ENCODE peak calls at places on chromosome 2, in five cellular contexts. One of them, this sample, is unnamed.

GRCh38 chr2:2520396-2520795 is 189.3 kb upstream of the MYT1L start:
- DNase-seq in right atrium auricular region: no peak
- DNase-seq in psoas muscle: no peak
- DNase-seq in lower lobe of right lung: no peak
- DNase-seq in CD8-positive, alpha-beta T cell: no peak
- DNase-seq in this sample: no peak

GRCh38 chr2:212987492-212987891 is 163.9 kb downstream of the IKZF2 start:
- DNase-seq in right atrium auricular region: no peak
- DNase-seq in psoas muscle: no peak
- DNase-seq in lower lobe of right lung: no peak
- DNase-seq in CD8-positive, alpha-beta T cell: no peak
- DNase-seq in this sample: no peak

GRCh38 chr2:186274936-186275575 is 211.0 kb upstream of the ZC3H15 start:
- DNase-seq in right atrium auricular region: no peak
- DNase-seq in psoas muscle: no peak
- DNase-seq in lower lobe of right lung: no peak
- DNase-seq in CD8-positive, alpha-beta T cell: no peak
- DNase-seq in this sample: no peak

GRCh38 chr2:95359035-95359434 is 43.5 kb upstream of the FAHD2A start:
- DNase-seq in right atrium auricular region: no peak
- DNase-seq in psoas muscle: no peak
- DNase-seq in lower lobe of right lung: no peak
- DNase-seq in CD8-positive, alpha-beta T cell: no peak
- DNase-seq in this sample: no peak

GRCh38 chr2:210360412-210360811 is 45.4 kb upstream of the MYL1 start:
- DNase-seq in right atrium auricular region: no peak
- DNase-seq in psoas muscle: no peak
- DNase-seq in lower lobe of right lung: no peak
- DNase-seq in CD8-positive, alpha-beta T cell: no peak
- DNase-seq in this sample: no peak

GRCh38 chr2:203759692-203760365 is 53.4 kb downstream of the CD28 start:
- DNase-seq in right atrium auricular region: no peak
- DNase-seq in psoas muscle: peak; percentile 22
- DNase-seq in lower lobe of right lung: no peak
- DNase-seq in CD8-positive, alpha-beta T cell: no peak
- DNase-seq in this sample: no peak

GRCh38 chr2:96408631-96409542 is 73.3 kb downstream of the NCAPH start:
- DNase-seq in right atrium auricular region: peak; percentile 79
- DNase-seq in psoas muscle: no peak
- DNase-seq in lower lobe of right lung: no peak
- DNase-seq in CD8-positive, alpha-beta T cell: no peak
- DNase-seq in this sample: peak; percentile 84

GRCh38 chr2:25251032-25251460 is 82.7 kb upstream of the POMC start:
- DNase-seq in right atrium auricular region: no peak
- DNase-seq in psoas muscle: no peak
- DNase-seq in lower lobe of right lung: no peak
- DNase-seq in CD8-positive, alpha-beta T cell: peak; percentile 21
- DNase-seq in this sample: peak; percentile 54

GRCh38 chr2:160910681-160911080 is 249.5 kb upstream of the TANK start:
- DNase-seq in right atrium auricular region: no peak
- DNase-seq in psoas muscle: no peak
- DNase-seq in lower lobe of right lung: no peak
- DNase-seq in CD8-positive, alpha-beta T cell: no peak
- DNase-seq in this sample: no peak

GRCh38 chr2:133405252-133405651 is 163.0 kb downstream of the NCKAP5 start:
- DNase-seq in right atrium auricular region: no peak
- DNase-seq in psoas muscle: no peak
- DNase-seq in lower lobe of right lung: no peak
- DNase-seq in CD8-positive, alpha-beta T cell: no peak
- DNase-seq in this sample: no peak

GRCh38 chr2:453132-453531 is 165.2 kb upstream of the ALKAL2 start:
- DNase-seq in right atrium auricular region: no peak
- DNase-seq in psoas muscle: no peak
- DNase-seq in lower lobe of right lung: no peak
- DNase-seq in CD8-positive, alpha-beta T cell: no peak
- DNase-seq in this sample: no peak

GRCh38 chr2:28510184-28510583 is 14.3 kb downstream of the PLB1 start:
- DNase-seq in right atrium auricular region: peak; percentile 56
- DNase-seq in psoas muscle: no peak
- DNase-seq in lower lobe of right lung: no peak
- DNase-seq in CD8-positive, alpha-beta T cell: no peak
- DNase-seq in this sample: peak; percentile 62

GRCh38 chr2:205948496-205948837 is 137.5 kb downstream of the INO80D start:
- DNase-seq in right atrium auricular region: no peak
- DNase-seq in psoas muscle: no peak
- DNase-seq in lower lobe of right lung: no peak
- DNase-seq in CD8-positive, alpha-beta T cell: no peak
- DNase-seq in this sample: no peak

GRCh38 chr2:3476386-3477033 is 42.8 kb downstream of the ADI1 start:
- DNase-seq in right atrium auricular region: no peak
- DNase-seq in psoas muscle: peak; percentile 12
- DNase-seq in lower lobe of right lung: no peak
- DNase-seq in CD8-positive, alpha-beta T cell: no peak
- DNase-seq in this sample: no peak

GRCh38 chr2:179044500-179044899 is 5.4 kb downstream of the CCDC141 start:
- DNase-seq in right atrium auricular region: no peak
- DNase-seq in psoas muscle: no peak
- DNase-seq in lower lobe of right lung: no peak
- DNase-seq in CD8-positive, alpha-beta T cell: no peak
- DNase-seq in this sample: no peak

GRCh38 chr2:61948661-61949457 is 43.4 kb downstream of the COMMD1 start:
- DNase-seq in right atrium auricular region: no peak
- DNase-seq in psoas muscle: no peak
- DNase-seq in lower lobe of right lung: no peak
- DNase-seq in CD8-positive, alpha-beta T cell: no peak
- DNase-seq in this sample: no peak

DNA sequence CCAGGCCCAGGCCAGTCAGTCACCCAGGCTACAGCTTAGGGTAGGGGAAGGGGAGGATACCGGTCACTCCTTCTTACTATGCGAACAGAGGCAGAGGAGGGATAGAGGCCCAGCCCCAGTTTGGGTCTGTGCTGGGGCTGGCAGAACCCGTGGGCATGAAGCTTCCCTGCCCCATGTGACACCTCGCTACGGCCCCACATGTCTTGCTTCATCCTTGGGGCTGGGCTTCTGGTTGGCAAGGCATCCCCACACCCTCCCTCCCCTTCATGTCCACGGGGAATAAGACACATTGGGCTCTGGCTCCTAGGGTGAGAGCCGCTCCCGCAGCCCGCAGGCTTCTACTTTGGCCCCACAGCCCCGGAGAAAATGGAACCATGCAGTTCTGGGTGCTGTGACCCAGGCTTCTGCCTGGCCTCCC is 32.4 kb downstream of the HS1BP3 start:
- DNase-seq in right atrium auricular region: no peak
- DNase-seq in psoas muscle: peak; percentile 65
- DNase-seq in lower lobe of right lung: peak; percentile 75
- DNase-seq in CD8-positive, alpha-beta T cell: no peak
- DNase-seq in this sample: no peak
- H3K4me1 ChIP-seq in right atrium auricular region: no peaks in the 10 kb centered on the region
- H3K4me1 ChIP-seq in psoas muscle: peaks cover 75% of the 10 kb centered on the region
- H3K4me1 ChIP-seq in lower lobe of right lung: peaks cover 70% of the 10 kb centered on the region
- H3K4me1 ChIP-seq in CD8-positive, alpha-beta T cell: no peaks in the 10 kb centered on the region
- H3K4me1 ChIP-seq in this sample: peaks cover 62% of the 10 kb centered on the region

DNA sequence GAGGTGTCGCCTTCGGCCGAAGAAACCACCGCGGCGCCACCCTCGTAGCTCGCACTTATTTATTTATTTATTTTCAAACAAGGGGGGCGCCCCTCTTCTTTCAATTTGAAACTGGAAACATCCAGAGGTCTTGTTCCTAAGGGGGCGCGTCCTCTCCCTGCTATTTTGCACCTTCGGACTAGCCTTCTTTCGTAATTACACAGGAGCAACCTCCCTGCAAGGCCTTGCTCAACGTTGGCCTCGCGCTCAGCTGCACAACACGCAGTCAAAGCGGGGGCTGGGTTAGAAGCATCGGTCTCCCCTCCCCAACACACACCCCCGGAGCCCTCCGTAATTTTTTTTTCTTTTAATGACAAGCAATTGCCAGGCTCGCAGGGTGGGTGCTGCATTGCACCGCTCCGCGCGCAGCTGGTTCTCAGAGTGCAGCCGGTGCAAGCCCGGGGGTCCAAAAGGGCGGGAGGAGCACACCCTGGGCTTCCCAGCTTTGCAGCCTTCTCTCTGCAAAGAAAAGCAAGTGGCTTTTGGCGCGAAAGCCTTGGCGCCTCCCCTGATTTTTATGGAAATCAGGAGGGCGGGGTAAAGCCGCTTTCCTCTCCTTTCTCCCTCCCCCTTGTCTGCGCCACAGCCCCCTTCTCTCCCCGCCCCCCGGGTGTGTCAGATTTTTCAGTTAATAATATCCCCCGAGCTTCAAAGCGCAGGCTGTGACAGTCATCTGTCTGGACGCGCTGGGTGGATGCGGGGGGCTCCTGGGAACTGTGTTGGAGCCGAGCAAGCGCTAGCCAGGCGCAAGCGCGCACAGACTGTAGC is at the start of gene MYCN:
- DNase-seq in right atrium auricular region: peak; percentile 66
- DNase-seq in psoas muscle: no peak
- DNase-seq in lower lobe of right lung: no peak
- DNase-seq in CD8-positive, alpha-beta T cell: peak; percentile 31
- DNase-seq in this sample: peak; percentile 69
- H3K4me3 ChIP-seq in right atrium auricular region: peak within 1 kb of the TSS; percentile 52
- H3K4me3 ChIP-seq in psoas muscle: peak within 1 kb of the TSS; percentile 63
- H3K4me3 ChIP-seq in lower lobe of right lung: peak within 1 kb of the TSS; percentile 57
- H3K4me3 ChIP-seq in CD8-positive, alpha-beta T cell: peak within 1 kb of the TSS; percentile 54
- H3K4me3 ChIP-seq in this sample: peak within 1 kb of the TSS; percentile 31

GRCh38 chr2:43175187-43175490 is 51.3 kb downstream of the ZFP36L2 start:
- DNase-seq in right atrium auricular region: no peak
- DNase-seq in psoas muscle: no peak
- DNase-seq in lower lobe of right lung: no peak
- DNase-seq in CD8-positive, alpha-beta T cell: no peak
- DNase-seq in this sample: no peak
- H3K4me1 ChIP-seq in right atrium auricular region: no peaks in the 10 kb centered on the region
- H3K4me1 ChIP-seq in psoas muscle: peaks cover 24% of the 10 kb centered on the region
- H3K4me1 ChIP-seq in lower lobe of right lung: peaks cover 71% of the 10 kb centered on the region
- H3K4me1 ChIP-seq in CD8-positive, alpha-beta T cell: peaks cover 87% of the 10 kb centered on the region
- H3K4me1 ChIP-seq in this sample: peaks cover 8% of the 10 kb centered on the region

GRCh38 chr2:217433522-217433921 is 569.3 kb downstream of the TNS1 start:
- DNase-seq in right atrium auricular region: no peak
- DNase-seq in psoas muscle: no peak
- DNase-seq in lower lobe of right lung: no peak
- DNase-seq in CD8-positive, alpha-beta T cell: no peak
- DNase-seq in this sample: peak; percentile 56
- H3K4me3 ChIP-seq in right atrium auricular region: peak overlapping the region; percentile 3
- H3K4me3 ChIP-seq in psoas muscle: peak overlapping the region; percentile 55
- H3K4me3 ChIP-seq in lower lobe of right lung: no peak overlapping the region
- H3K4me3 ChIP-seq in CD8-positive, alpha-beta T cell: no peak overlapping the region
- H3K4me3 ChIP-seq in this sample: no peak overlapping the region

DNA sequence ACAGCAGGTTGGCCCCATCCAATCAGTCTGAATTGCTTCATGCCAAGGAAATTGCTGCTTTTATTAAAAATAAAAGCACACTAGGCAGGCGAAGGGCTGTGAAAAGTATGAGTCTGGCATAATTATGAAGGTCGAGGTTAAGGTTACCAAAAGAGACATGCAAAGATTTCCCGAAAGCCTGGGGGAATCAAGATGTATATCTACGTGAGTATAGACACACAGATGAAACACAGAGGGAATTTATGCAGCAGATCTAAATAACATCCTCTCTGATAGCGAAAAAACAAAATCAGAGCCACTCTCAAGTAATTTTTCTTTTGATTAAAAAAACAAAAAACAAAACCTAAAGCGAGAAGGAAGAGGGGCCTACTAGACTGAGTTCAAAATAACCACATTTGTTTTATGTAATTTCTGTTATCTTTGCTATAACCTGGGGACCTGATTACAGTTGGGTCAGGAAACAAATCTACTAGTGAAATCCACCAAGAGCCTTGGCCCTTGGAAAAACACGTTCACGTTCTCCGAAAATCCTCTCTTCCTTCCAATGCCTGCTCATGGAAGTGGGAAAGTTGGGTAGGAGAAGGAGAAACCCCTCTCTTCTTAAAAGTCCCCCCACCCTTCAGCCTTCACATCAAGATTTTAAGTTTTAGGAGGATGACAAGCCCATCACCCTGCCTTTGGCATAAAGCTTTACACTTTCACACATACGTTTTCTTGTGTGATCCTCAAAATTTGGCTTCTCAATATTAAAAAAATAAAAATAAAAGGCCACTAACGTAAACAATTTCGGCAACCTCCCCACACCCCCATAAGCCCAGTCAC is 1.4 kb downstream of the AAK1 start:
- DNase-seq in right atrium auricular region: no peak
- DNase-seq in psoas muscle: no peak
- DNase-seq in lower lobe of right lung: no peak
- DNase-seq in CD8-positive, alpha-beta T cell: no peak
- DNase-seq in this sample: no peak
- H3K4me1 ChIP-seq in right atrium auricular region: no peaks in the 10 kb centered on the region
- H3K4me1 ChIP-seq in psoas muscle: peaks cover 50% of the 10 kb centered on the region
- H3K4me1 ChIP-seq in lower lobe of right lung: peaks cover 55% of the 10 kb centered on the region
- H3K4me1 ChIP-seq in CD8-positive, alpha-beta T cell: peaks cover 58% of the 10 kb centered on the region
- H3K4me1 ChIP-seq in this sample: peaks cover 19% of the 10 kb centered on the region

GRCh38 chr2:27264753-27265535 is 2.1 kb upstream of the SLC30A3 start:
- DNase-seq in right atrium auricular region: no peak
- DNase-seq in psoas muscle: peak; percentile 64
- DNase-seq in lower lobe of right lung: peak; percentile 72
- DNase-seq in CD8-positive, alpha-beta T cell: peak; percentile 62
- DNase-seq in this sample: peak; percentile 74
- H3K4me3 ChIP-seq in right atrium auricular region: peak overlapping the region; percentile 57
- H3K4me3 ChIP-seq in psoas muscle: peak overlapping the region; percentile 71
- H3K4me3 ChIP-seq in lower lobe of right lung: peak overlapping the region; percentile 40
- H3K4me3 ChIP-seq in CD8-positive, alpha-beta T cell: peak overlapping the region; percentile 55
- H3K4me3 ChIP-seq in this sample: peak overlapping the region; percentile 8

GRCh38 chr2:9397201-9397600 is 26.1 kb downstream of the ITGB1BP1 start:
- DNase-seq in right atrium auricular region: no peak
- DNase-seq in psoas muscle: no peak
- DNase-seq in lower lobe of right lung: no peak
- DNase-seq in CD8-positive, alpha-beta T cell: no peak
- DNase-seq in this sample: no peak
- H3K4me1 ChIP-seq in right atrium auricular region: no peaks in the 10 kb centered on the region
- H3K4me1 ChIP-seq in psoas muscle: no peaks in the 10 kb centered on the region
- H3K4me1 ChIP-seq in lower lobe of right lung: no peaks in the 10 kb centered on the region
- H3K4me1 ChIP-seq in CD8-positive, alpha-beta T cell: no peaks in the 10 kb centered on the region
- H3K4me1 ChIP-seq in this sample: peaks cover 5% of the 10 kb centered on the region

DNA sequence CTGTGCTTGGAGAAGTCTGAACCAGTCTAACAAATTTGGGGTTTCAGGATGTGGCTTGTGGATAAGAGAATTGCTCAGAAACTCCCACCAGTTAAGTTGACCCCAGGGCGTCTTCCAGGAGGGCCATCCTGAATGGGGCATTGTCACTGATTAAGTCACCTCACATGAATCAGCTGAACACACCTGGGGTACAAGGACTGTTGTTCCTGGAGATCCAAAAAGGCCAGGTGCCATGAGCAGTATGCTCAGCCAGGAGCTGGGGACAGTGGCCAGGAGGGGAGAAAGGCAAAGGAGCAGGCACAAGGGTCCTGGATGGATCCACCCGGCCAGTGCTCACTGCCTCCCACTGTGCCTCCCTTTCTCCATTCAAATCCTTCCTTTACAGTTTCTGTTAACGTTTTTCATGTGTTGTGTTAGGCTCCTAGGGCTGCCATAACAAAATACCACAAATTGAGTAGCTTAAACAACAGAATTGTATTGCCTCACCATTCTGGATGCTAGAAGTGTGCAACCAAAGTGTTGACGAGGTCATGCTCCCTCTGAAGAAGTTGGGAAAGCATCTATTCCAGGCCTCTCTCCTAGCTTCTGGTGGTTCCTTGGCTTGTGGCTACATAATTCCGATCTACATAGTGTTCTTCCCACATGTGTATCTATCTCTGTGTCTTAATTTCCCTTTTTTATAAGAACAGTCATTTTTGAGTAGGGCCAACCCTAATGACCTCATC is 33.4 kb downstream of the TRABD2A start:
- DNase-seq in right atrium auricular region: no peak
- DNase-seq in psoas muscle: no peak
- DNase-seq in lower lobe of right lung: no peak
- DNase-seq in CD8-positive, alpha-beta T cell: no peak
- DNase-seq in this sample: no peak
- H3K4me3 ChIP-seq in right atrium auricular region: no peak overlapping the region
- H3K4me3 ChIP-seq in psoas muscle: no peak overlapping the region
- H3K4me3 ChIP-seq in lower lobe of right lung: no peak overlapping the region
- H3K4me3 ChIP-seq in CD8-positive, alpha-beta T cell: peak overlapping the region; percentile 36
- H3K4me3 ChIP-seq in this sample: no peak overlapping the region

This sample was measured in right cardiac atrium.